ENCODE peak calls at places on chromosomes 13 and 19, in five cellular contexts. U is K562, X is upper lobe of left lung, O is GM12878, N is HepG2. S is an unnamed sample.

GRCh38 chr13:31824705-31825512 is 85.6 kb downstream of the RXFP2 start:
- ATAC-seq in U (no peak), X (no peak), O (peak; percentile 71), N (no peak), S (no peak)

GRCh38 chr19:49712397-49712859 is 21.5 kb downstream of the CPT1C start:
- ATAC-seq in U (peak; percentile 91), X (no peak), O (no peak), N (peak; percentile 38), S (peak; percentile 51)

GRCh38 chr13:109764045-109764444 is 22.3 kb downstream of the IRS2 start:
- ATAC-seq in U (no peak), X (no peak), O (no peak), N (no peak), S (no peak)

GRCh38 chr13:46170268-46170667 is 11.7 kb downstream of the LCP1 start:
- ATAC-seq in U (no peak), X (no peak), O (no peak), N (peak; percentile 26), S (no peak)

GRCh38 chr13:62305758-62306157 is 890.1 kb upstream of the PCDH20 start:
- ATAC-seq in U (no peak), X (no peak), O (peak; percentile 95), N (no peak), S (no peak)

GRCh38 chr13:62167650-62168172 is 752.1 kb upstream of the PCDH20 start:
- ATAC-seq in U (no peak), X (peak; percentile 53), O (no peak), N (no peak), S (no peak)

GRCh38 chr19:6729573-6730152 is 7.7 kb downstream of the GPR108 start:
- ATAC-seq in U (no peak), X (no peak), O (no peak), N (peak; percentile 7), S (no peak)

GRCh38 chr19:33500586-33500985 is 21.0 kb downstream of the PEPD start:
- ATAC-seq in U (no peak), X (no peak), O (no peak), N (no peak), S (no peak)

GRCh38 chr19:28289294-28290063 is 923.5 kb downstream of the UQCRFS1 start:
- ATAC-seq in U (no peak), X (no peak), O (no peak), N (no peak), S (no peak)

GRCh38 chr13:23741879-23742510 is 147.2 kb downstream of the MIPEP start:
- ATAC-seq in U (peak; percentile 84), X (no peak), O (peak; percentile 78), N (peak; percentile 92), S (no peak)

GRCh38 chr19:9914001-9914314 is 22.4 kb downstream of the OLFM2 start:
- ATAC-seq in U (no peak), X (no peak), O (no peak), N (no peak), S (no peak)

GRCh38 chr13:74027161-74027779 is 106.9 kb downstream of the KLF12 start:
- ATAC-seq in U (no peak), X (no peak), O (peak; percentile 51), N (no peak), S (no peak)

GRCh38 chr13:40792284-40793051 is 3.1 kb downstream of the SLC25A15 start:
- ATAC-seq in U (no peak), X (no peak), O (peak; percentile 8), N (no peak), S (no peak)

GRCh38 chr13:30577381-30577780 is 40.3 kb upstream of the USPL1 start:
- ATAC-seq in U (peak; percentile 77), X (peak; percentile 30), O (peak; percentile 95), N (peak; percentile 72), S (no peak)

GRCh38 chr19:18961767-18962423 is 20.9 kb upstream of the HOMER3 start:
- ATAC-seq in U (peak; percentile 37), X (no peak), O (peak; percentile 21), N (peak; percentile 91), S (no peak)

GRCh38 chr13:70723732-70724131 is 615.5 kb upstream of the KLHL1 start:
- ATAC-seq in U (no peak), X (no peak), O (no peak), N (peak; percentile 50), S (no peak)

GRCh38 chr13:50544226-50544625 is 299.3 kb downstream of the DLEU7 start:
- ATAC-seq in U (no peak), X (no peak), O (no peak), N (no peak), S (no peak)

GRCh38 chr19:51359294-51359693 is 6.9 kb downstream of the ETFB start:
- ATAC-seq in U (no peak), X (no peak), O (no peak), N (no peak), S (no peak)

GRCh38 chr13:37138169-37138568 is 32.7 kb upstream of the CSNK1A1L start:
- ATAC-seq in U (peak; percentile 70), X (no peak), O (no peak), N (peak; percentile 89), S (no peak)

DNA sequence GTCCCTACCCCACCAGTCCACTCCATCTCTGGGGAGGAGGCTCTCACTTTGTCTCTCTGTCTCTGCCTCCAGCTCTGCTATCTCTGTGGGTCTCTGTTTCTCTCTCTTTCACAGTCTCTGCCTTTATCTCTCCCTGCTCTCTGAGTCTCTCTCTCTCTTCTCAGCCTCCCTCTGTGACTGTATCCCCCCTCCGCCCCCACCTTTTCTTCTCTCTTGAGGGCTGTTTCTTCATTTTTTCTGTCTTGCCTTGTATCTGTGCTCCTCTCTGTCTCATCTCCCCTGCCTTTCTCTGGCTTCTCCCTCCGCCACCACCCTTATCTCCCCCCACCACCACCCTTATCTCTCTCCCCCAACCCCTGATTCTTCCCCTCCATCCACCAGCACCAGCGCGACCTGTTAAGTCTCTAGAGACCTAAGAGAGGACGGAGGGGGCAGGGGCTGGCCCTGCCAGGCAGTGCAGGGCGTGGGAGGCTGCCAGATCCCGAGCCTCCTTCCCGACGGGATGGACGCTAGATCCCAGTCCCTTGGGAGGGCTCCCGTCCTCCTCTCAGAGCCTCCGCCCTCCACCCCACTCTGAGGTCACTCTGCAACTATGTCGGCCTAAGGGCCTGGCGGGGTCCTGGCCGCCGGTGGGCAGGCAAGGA is 1.0 kb downstream of the AXL start:
- ATAC-seq in U (peak; percentile 73), X (no peak), O (no peak), N (no peak), S (peak; percentile 26)
- TF ChIP-seq POLR2AphosphoS5 in U (peak; percentile 39), X (no peak), O (no peak), N (no peak), S (peak; percentile 69)

GRCh38 chr13:84362777-84363176 is 480.5 kb upstream of the SLITRK1 start:
- ATAC-seq in U (no peak), X (no peak), O (no peak), N (no peak), S (no peak)

GRCh38 chr13:84358601-84359000 is 476.3 kb upstream of the SLITRK1 start:
- ATAC-seq in U (no peak), X (no peak), O (no peak), N (no peak), S (no peak)

GRCh38 chr13:84366484-84366883 is 484.2 kb upstream of the SLITRK1 start:
- ATAC-seq in U (no peak), X (no peak), O (no peak), N (no peak), S (no peak)

GRCh38 chr13:84360843-84361242 is 478.6 kb upstream of the SLITRK1 start:
- ATAC-seq in U (no peak), X (no peak), O (no peak), N (no peak), S (no peak)
- TF ChIP-seq EP300 in U (no peak), X (no peak), O (no peak), N (no peak), S (no peak)

GRCh38 chr19:3201072-3201700 is 15.5 kb downstream of the NCLN start:
- ATAC-seq in U (no peak), X (no peak), O (no peak), N (no peak), S (no peak)

GRCh38 chr19:3196064-3196932 is 10.6 kb downstream of the NCLN start:
- ATAC-seq in U (no peak), X (no peak), O (no peak), N (no peak), S (no peak)

GRCh38 chr19:3196933-3197205 is 11.1 kb downstream of the NCLN start:
- ATAC-seq in U (no peak), X (no peak), O (no peak), N (no peak), S (no peak)

GRCh38 chr19:3201911-3202310 is 16.2 kb downstream of the NCLN start:
- ATAC-seq in U (no peak), X (no peak), O (no peak), N (no peak), S (no peak)

DNA sequence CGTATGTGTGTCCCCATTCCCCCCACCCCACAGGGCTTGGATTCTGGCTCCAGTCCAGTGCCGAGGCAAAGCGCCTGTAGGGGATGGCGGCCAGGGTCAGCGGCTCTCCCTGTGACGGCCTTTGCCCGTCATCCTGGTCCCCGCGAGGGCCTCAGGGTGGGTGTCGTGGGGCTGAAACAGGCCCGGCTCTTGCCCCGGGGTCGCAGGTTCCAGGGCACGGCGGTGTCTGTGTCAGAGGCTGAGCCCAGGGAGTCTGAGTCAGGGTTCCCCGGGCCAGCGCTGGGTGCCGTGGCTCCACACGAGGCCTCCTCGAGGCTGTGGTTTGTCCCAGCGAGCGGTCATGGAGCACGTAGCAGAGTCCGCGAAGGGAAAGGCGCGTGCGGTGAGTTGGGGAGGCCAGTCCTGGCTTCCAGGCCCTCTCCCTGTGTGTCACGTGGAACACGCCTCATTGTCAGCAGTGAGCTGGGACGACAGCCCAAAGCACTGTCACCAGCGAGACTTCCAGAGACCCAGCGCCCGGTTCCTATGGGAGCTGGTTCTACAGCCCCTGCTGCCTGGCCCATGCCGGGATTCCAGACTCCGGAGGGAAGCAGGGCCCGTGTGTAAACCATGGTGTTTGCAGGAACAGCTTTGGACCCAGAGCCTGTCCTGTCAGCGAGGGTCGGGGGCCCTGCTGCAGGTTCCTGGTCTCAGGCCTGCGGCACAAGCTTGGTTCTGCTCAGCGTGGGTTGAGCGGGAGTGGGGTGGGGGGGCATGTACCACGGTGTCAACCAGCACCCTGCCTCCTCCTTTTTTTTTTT is 13.4 kb downstream of the NCLN start:
- ATAC-seq in U (no peak), X (no peak), O (no peak), N (no peak), S (no peak)
- H3K27ac ChIP-seq in U (no peak overlapping the region), X (no peak overlapping the region), O (no peak overlapping the region), N (no peak overlapping the region), S (no peak overlapping the region)

DNA sequence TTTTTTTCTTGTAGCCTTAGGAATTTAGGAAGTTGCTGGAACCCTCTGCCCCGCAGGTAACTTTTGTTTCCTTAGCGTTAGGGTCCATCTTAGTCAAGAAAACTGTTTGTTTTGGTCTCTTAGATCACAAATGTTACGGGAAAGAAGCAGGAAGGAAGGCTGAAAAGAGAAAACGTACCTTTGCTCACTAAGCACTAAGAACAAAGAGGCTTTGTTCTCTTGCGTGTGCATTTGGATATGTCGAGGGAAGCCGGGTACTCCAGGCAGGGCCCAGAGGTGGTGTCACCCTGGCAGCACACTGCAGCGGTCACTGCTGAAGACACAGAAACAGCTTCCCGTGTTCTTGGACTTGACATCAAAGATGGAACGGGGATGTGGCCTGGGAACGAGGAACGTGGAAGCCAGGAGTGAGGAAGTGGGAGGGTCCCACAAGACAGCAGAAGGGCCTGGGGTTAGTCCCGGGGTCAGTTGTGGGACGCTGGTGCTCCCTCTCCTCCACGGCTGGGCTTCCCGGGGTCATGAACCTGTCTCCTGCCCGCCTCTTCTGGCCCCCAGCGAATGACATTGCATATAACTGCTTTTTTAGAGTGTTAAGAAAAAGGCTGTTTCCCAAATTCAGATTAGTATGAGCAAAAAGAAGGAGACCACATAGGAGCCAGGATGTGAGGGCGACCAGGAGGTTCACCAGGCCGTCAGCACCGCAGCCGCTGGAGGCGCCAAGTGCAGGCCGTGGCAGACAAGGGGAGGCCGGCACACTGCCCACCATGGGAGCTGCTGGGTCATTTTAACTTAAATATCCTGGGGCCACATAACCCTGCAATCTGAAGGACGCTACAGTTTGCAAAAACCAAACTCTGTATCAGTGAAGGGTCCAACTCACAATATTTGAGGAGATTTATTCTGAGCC is 31.6 kb downstream of the ATP11A start:
- ATAC-seq in U (peak; percentile 44), X (no peak), O (no peak), N (peak; percentile 84), S (no peak)
- TF ChIP-seq POLR2AphosphoS5 in U (no peak), X (no peak), O (no peak), N (no peak), S (no peak)

GRCh38 chr19:46533085-46534081 is 37.7 kb upstream of the PNMA8B start:
- ATAC-seq in U (no peak), X (no peak), O (no peak), N (no peak), S (no peak)
- TF ChIP-seq EP300 in U (no peak), X (no peak), O (no peak), N (no peak), S (no peak)